ENCODE peak calls at places on chromosome 2, in seven cellular contexts. I is glomerular endothelial cell; M is activated CD4-positive, alpha-beta T cell treated with anti-CD3 and anti-CD28 coated beads, Interleukin-2, amount 50 U/mL, for 1 hour; B is cardiac fibroblast; Y is H54; Z is NCI-H1092 treated with DMSO at 0.1 percent for 48 hours; C is NCI-H2081. Q is an unnamed sample.

GRCh38 chr2:44163782-44164181 is 4.9 kb upstream of the PPM1B start:
- DNase-seq in I (no peak), M (no peak), B (no peak), Y (no peak), Z (no peak), C (no peak), Q (no peak)

GRCh38 chr2:219041252-219041651 is at the start of gene CFAP65:
- DNase-seq in I (no peak), M (no peak), B (peak), Y (no peak), Z (no peak), C (peak), Q (peak)

GRCh38 chr2:144522741-144523605 is 3.1 kb upstream of the ZEB2 start:
- DNase-seq in I (no peak), M (no peak), B (no peak), Y (no peak), Z (no peak), C (no peak), Q (no peak)

GRCh38 chr2:134133622-134134312 is 120.1 kb upstream of the MGAT5 start:
- DNase-seq in I (no peak), M (no peak), B (no peak), Y (no peak), Z (no peak), C (no peak), Q (no peak)

GRCh38 chr2:140567734-140568133 is 1563.1 kb downstream of the LRP1B start:
- DNase-seq in I (no peak), M (no peak), B (peak), Y (no peak), Z (no peak), C (no peak), Q (peak)

GRCh38 chr2:37302701-37303252 is 21.9 kb downstream of the PRKD3 start:
- DNase-seq in I (no peak), M (no peak), B (no peak), Y (no peak), Z (no peak), C (no peak), Q (no peak)

GRCh38 chr2:219059375-219059724 is 1.4 kb downstream of the IHH start:
- DNase-seq in I (no peak), M (no peak), B (no peak), Y (no peak), Z (no peak), C (no peak), Q (no peak)

GRCh38 chr2:127093648-127094210 is 13.2 kb downstream of the BIN1 start:
- DNase-seq in I (no peak), M (no peak), B (no peak), Y (no peak), Z (no peak), C (no peak), Q (no peak)

GRCh38 chr2:151728736-151729415 is 5.4 kb downstream of the NEB start:
- DNase-seq in I (no peak), M (no peak), B (no peak), Y (no peak), Z (peak), C (peak), Q (no peak)

GRCh38 chr2:2846379-2847130 is 515.5 kb upstream of the MYT1L start:
- DNase-seq in I (no peak), M (peak), B (no peak), Y (no peak), Z (peak), C (peak), Q (no peak)

GRCh38 chr2:36336321-36336720 is 19.3 kb upstream of the CRIM1 start:
- DNase-seq in I (no peak), M (no peak), B (no peak), Y (no peak), Z (no peak), C (no peak), Q (no peak)